ENCODE peak calls at places on chromosomes 13 and 19, in six cellular contexts. K is K562, M is H1, Z is GM12891, R is HepG2, C is GM12878. I is an unnamed sample.

GRCh38 chr13:105608132-105608531 is 927.3 kb downstream of the EFNB2 start:
- DNase-seq in K (no peak), M (no peak), Z (no peak), R (no peak), C (no peak), I (no peak)

GRCh38 chr19:11260996-11261395 is 1.3 kb downstream of the DOCK6 start:
- DNase-seq in K (no peak), M (no peak), Z (no peak), R (no peak), C (no peak), I (no peak)

GRCh38 chr13:90454002-90454636 is 893.4 kb upstream of the MIR17HG start:
- DNase-seq in K (no peak), M (no peak), Z (no peak), R (no peak), C (no peak), I (no peak)

GRCh38 chr19:40701758-40702157 is 11.3 kb upstream of the NUMBL start:
- DNase-seq in K (no peak), M (no peak), Z (no peak), R (no peak), C (no peak), I (no peak)

GRCh38 chr19:872266-872951 is 12.9 kb downstream of the CFD start:
- DNase-seq in K (peak), M (no peak), Z (peak), R (no peak), C (peak), I (peak)

GRCh38 chr19:40774916-40775631 is at the start of gene MIA:
- DNase-seq in K (no peak), M (no peak), Z (no peak), R (no peak), C (no peak), I (no peak)

GRCh38 chr13:42266464-42266863 is 5.5 kb upstream of the AKAP11 start:
- DNase-seq in K (no peak), M (no peak), Z (no peak), R (no peak), C (no peak), I (no peak)

GRCh38 chr19:30846102-30846501 is 473.9 kb downstream of the ZNF536 start:
- DNase-seq in K (no peak), M (no peak), Z (no peak), R (no peak), C (no peak), I (no peak)

GRCh38 chr19:56692496-56692895 is 20.9 kb upstream of the ZNF835 start:
- DNase-seq in K (no peak), M (no peak), Z (no peak), R (no peak), C (no peak), I (no peak)

GRCh38 chr19:29562299-29563297 is 36.8 kb downstream of the VSTM2B start:
- DNase-seq in K (no peak), M (no peak), Z (no peak), R (no peak), C (no peak), I (no peak)

GRCh38 chr13:75101997-75102720 is 379.8 kb downstream of the TBC1D4 start:
- DNase-seq in K (no peak), M (no peak), Z (no peak), R (no peak), C (no peak), I (no peak)

GRCh38 chr19:519449-519865 is 12.1 kb upstream of the CDC34 start:
- DNase-seq in K (no peak), M (no peak), Z (no peak), R (no peak), C (no peak), I (no peak)

GRCh38 chr13:53201454-53202225 is 173.0 kb downstream of the OLFM4 start:
- DNase-seq in K (no peak), M (no peak), Z (no peak), R (no peak), C (no peak), I (no peak)

GRCh38 chr19:1082928-1083816 is 12.0 kb downstream of the POLR2E start:
- DNase-seq in K (no peak), M (no peak), Z (no peak), R (no peak), C (no peak), I (no peak)

GRCh38 chr13:41825691-41826090 is 135.2 kb downstream of the VWA8 start:
- DNase-seq in K (no peak), M (no peak), Z (no peak), R (no peak), C (no peak), I (no peak)

GRCh38 chr13:59880468-59880867 is 283.3 kb downstream of the DIAPH3 start:
- DNase-seq in K (no peak), M (no peak), Z (no peak), R (no peak), C (no peak), I (no peak)

GRCh38 chr19:9205506-9206113 is 13.8 kb downstream of the OR7D4 start:
- DNase-seq in K (peak), M (peak), Z (peak), R (peak), C (no peak), I (peak)

GRCh38 chr13:66926851-66927524 is 303.1 kb downstream of the PCDH9 start:
- DNase-seq in K (no peak), M (no peak), Z (no peak), R (no peak), C (no peak), I (no peak)

GRCh38 chr19:16582486-16583261 is 10.5 kb upstream of the SLC35E1 start:
- DNase-seq in K (no peak), M (no peak), Z (no peak), R (no peak), C (no peak), I (no peak)

GRCh38 chr19:51387924-51388389 is at the start of gene LIM2:
- DNase-seq in K (no peak), M (no peak), Z (no peak), R (peak), C (no peak), I (no peak)

GRCh38 chr13:49436890-49437289 is 7.0 kb downstream of the CAB39L start:
- DNase-seq in K (no peak), M (no peak), Z (no peak), R (no peak), C (no peak), I (no peak)

GRCh38 chr13:113853518-113854237 is 10.2 kb downstream of the GAS6 start:
- DNase-seq in K (no peak), M (no peak), Z (no peak), R (no peak), C (no peak), I (peak)

GRCh38 chr19:48836089-48837017 is at the start of gene HSD17B14:
- DNase-seq in K (peak), M (peak), Z (no peak), R (no peak), C (no peak), I (no peak)

GRCh38 chr19:45913874-45914830 is at the start of gene NANOS2:
- DNase-seq in K (peak), M (peak), Z (no peak), R (peak), C (no peak), I (no peak)

GRCh38 chr13:44768233-44768632 is 192.1 kb upstream of the TSC22D1 start:
- DNase-seq in K (no peak), M (no peak), Z (peak), R (no peak), C (peak), I (no peak)

GRCh38 chr13:51811920-51812328 is 8.0 kb upstream of the DHRS12 start:
- DNase-seq in K (no peak), M (no peak), Z (no peak), R (no peak), C (no peak), I (no peak)

DNA sequence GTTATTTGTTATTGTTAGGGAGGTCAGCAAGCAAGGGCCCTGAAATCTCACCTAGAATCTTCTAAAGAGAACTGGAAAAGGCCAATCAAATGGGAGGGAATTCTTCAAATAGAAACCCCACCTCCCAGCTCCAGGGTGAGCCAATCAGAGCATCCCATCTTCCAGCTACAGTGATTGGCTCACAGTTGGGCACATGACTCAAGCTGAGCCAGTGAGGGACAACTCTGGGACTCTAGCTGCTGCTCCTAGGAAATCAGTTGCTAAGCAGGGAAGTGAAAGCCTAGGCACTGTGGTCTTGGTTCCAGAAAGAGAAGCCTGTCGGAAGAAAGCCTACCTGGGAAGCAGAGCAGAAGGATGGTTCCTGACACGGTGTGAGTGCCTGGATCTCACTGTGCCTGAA is 13.4 kb downstream of the TM6SF2 start:
- DNase-seq in K (peak), M (no peak), Z (peak), R (peak), C (no peak), I (no peak)
- TF ChIP-seq POLR2AphosphoS5 in K (no peak), M (no peak), Z (no peak), R (no peak), C (no peak), I (no peak)

DNA sequence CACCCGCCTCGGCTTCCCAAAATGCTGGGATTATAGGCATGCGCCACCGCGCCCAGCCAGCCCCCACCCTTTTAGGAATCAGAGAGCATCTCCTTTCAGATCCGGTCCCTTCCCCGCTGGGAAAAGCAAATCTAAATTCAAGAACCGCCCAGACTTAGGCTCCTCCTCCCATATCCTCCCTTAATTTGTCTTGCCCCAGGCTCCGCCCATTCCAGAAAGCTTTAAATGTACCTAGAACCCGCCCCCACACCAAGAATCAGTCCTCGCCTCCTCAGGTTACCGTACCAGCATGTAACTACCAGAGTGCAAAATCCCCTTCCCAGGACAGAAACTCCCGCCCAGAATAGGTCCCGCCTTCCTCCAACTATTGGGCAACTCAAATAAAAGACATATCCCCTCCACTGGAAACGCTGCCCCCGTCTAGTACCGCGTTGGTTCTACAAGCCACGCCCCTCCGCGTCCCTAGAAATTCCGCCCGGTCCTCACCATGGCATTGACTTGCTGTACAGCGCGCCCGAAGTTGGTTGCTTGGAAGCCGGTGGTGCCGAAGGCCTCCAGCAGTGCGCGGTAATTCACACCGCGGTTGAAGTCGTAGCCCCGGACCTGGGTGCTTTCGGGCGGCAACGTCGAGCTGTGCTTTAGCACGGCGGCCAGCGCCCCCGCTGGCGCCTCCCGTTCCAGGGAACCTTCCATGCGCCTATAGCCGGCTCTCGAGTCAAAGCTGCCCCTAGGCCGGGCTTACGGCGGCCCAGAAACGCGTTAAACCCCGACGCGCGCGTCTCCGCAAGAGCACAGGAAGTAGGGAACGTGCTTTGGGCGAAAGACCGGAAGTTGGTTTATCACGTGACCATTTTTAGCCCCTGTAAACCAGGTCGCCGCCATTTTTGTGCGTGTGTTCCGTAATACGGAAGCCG is at the start of gene DHPS:
- DNase-seq in K (peak), M (peak), Z (peak), R (peak), C (peak), I (peak)
- TF ChIP-seq POLR2A in K (peak), M (peak), Z (peak), R (peak), C (peak), I (peak)

GRCh38 chr19:46951236-46951986 is 68.2 kb upstream of the NPAS1 start:
- DNase-seq in K (no peak), M (no peak), Z (no peak), R (peak), C (no peak), I (no peak)
- TF ChIP-seq TAF1 in K (no peak), M (no peak), Z (no peak), R (no peak), C (no peak), I (no peak)

GRCh38 chr19:58407658-58408151 is 744 bp upstream of the ZNF584 start:
- DNase-seq in K (no peak), M (no peak), Z (no peak), R (peak), C (no peak), I (no peak)

GRCh38 chr19:58408152-58409009 is at the start of gene ZNF584:
- DNase-seq in K (peak), M (peak), Z (peak), R (peak), C (peak), I (peak)

GRCh38 chr19:58406818-58407657 is 1.4 kb upstream of the ZNF584 start:
- DNase-seq in K (no peak), M (no peak), Z (no peak), R (peak), C (no peak), I (no peak)

GRCh38 chr19:58409010-58409790 is 751 bp downstream of the ZNF584 start:
- DNase-seq in K (no peak), M (no peak), Z (no peak), R (no peak), C (no peak), I (no peak)
- TF ChIP-seq POLR2AphosphoS5 in K (no peak), M (no peak), Z (no peak), R (no peak), C (no peak), I (no peak)

DNA sequence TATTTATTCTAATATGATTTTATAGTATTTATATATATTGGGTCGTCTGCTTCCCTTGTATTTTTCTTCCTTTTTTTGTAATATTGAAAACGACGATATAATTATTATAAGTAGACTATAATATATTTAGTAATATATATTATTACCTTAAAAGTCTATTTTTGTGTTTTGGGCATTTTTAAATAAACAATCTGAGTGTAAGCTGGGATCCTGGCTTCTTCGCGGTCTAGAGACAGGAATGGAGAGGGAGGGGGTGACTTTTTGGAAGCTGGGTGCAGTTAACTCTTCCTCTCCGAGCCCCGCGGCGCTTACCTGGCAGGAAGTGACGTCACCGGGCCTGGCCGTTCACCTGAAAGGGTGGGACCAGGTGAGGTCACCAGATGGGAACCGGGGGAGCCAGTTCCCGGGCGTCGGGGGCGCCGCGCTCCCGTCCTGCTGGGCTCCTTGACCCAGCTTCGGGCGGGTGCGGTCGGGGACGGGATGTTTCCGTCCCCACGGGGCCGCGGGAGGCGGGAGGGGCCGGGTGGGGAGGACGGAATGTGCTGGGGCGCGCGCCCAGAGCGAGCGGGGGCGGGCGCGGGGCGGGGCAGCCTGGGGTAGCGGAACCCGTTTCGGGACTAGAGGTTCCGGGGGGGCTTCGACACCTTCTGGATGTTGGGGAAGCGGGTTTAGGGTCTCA is 2.7 kb downstream of the ZFP36 start:
- DNase-seq in K (peak), M (peak), Z (no peak), R (peak), C (no peak), I (no peak)
- TF ChIP-seq POLR2A in K (peak), M (peak), Z (no peak), R (peak), C (peak), I (peak)

DNA sequence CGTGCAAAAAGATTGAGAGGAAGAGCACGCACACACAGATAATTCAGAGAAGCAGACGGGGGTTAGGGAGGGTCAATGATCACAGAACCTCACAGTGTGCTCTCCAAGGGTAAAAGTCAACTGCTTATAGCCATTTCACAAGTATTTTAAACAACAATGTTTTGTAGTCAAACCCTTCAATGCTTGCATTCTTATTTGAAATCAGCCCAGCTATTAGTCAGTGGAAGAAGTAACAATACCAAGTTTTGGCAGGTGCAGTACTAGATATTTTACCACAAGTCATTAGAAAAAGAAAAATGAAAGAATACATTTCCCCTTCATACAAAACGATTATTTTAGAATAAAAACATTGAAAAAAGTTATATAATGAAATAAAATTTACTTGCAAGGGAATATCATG is 2.6 kb downstream of the CSNK1A1L start:
- DNase-seq in K (no peak), M (no peak), Z (no peak), R (no peak), C (no peak), I (no peak)
- TF ChIP-seq TAF1 in K (no peak), M (no peak), Z (no peak), R (no peak), C (no peak), I (no peak)

DNA sequence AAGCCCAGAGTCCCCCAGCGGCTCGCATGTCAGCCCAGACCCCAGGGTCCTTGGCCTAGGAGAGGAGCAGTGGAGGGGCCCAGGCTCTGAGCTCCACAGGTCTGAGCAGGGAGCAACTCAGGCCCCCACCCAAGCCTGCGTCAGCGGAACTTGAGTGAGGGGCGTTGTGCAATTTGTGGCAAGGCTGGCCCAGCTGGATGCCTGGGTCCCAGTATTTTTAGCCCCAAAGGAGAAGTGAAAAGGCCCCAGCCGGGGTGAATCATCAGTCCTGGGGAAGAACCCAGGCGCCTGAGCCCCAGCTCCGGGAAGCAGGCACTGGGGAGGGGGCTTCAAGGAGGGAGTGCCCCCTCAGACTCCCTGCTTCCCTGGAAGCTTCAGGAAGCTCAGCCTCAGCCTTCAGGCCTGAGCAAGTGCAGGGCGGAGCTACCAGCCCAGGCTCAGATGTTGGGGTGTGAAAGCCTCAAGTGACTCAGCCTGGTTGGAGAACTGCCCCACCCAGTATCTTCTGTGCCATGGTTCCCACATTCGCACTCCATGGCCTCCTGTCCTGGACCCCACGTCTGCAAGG is 7.2 kb downstream of the MED29 start:
- DNase-seq in K (no peak), M (no peak), Z (no peak), R (peak), C (no peak), I (no peak)
- TF ChIP-seq POLR2AphosphoS5 in K (no peak), M (no peak), Z (peak), R (no peak), C (peak), I (peak)

GRCh38 chr19:2229103-2230028 is 6.8 kb downstream of the PLEKHJ1 start:
- DNase-seq in K (no peak), M (no peak), Z (no peak), R (no peak), C (no peak), I (no peak)
- TF ChIP-seq POLR2A in K (peak), M (no peak), Z (no peak), R (peak), C (peak), I (no peak)

GRCh38 chr13:93147946-93148345 is 78.7 kb upstream of the GPC6 start:
- DNase-seq in K (no peak), M (no peak), Z (no peak), R (no peak), C (no peak), I (no peak)

GRCh38 chr13:93145199-93145598 is 81.4 kb upstream of the GPC6 start:
- DNase-seq in K (no peak), M (no peak), Z (no peak), R (no peak), C (no peak), I (no peak)

GRCh38 chr13:93144031-93144430 is 82.6 kb upstream of the GPC6 start:
- DNase-seq in K (no peak), M (no peak), Z (no peak), R (no peak), C (no peak), I (no peak)

GRCh38 chr13:93146584-93147292 is 79.9 kb upstream of the GPC6 start:
- DNase-seq in K (no peak), M (no peak), Z (no peak), R (no peak), C (no peak), I (no peak)

GRCh38 chr13:93147293-93147645 is 79.3 kb upstream of the GPC6 start:
- DNase-seq in K (no peak), M (no peak), Z (no peak), R (no peak), C (no peak), I (no peak)
- TF ChIP-seq TAF1 in K (no peak), M (no peak), Z (no peak), R (no peak), C (no peak), I (no peak)

GRCh38 chr19:6334490-6335285 is 1.3 kb upstream of the ACER1 start:
- DNase-seq in K (no peak), M (no peak), Z (no peak), R (no peak), C (no peak), I (no peak)

DNA sequence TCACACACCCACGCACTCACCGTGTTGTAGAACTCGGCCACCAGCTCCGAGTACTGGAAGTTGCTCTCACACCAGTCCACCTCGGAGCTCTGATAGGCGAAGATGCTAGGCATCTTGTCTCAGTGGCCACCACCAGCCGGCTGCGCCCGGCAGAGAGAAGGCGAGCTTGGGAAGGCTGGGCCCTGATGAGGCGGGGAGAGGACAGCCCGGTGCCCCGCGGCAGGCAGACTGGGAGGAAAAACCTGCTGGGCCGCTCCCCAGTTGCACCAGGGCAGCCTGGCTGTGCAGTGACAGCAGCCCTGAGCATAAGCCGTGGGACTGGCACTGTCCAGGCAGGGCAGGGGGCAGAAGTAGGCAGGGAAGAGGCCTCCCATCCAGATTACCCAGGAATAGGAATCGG is at the start of gene ACER1:
- DNase-seq in K (no peak), M (no peak), Z (no peak), R (no peak), C (no peak), I (no peak)
- TF ChIP-seq POLR2AphosphoS5 in K (no peak), M (no peak), Z (no peak), R (no peak), C (no peak), I (no peak)